ENCODE peak calls at places on chromosomes 13 and 19, in eight cellular contexts. N is AG04449, R is cardiac muscle cell, S is natural killer cell, Y is lower leg skin, A is OCI-LY7, C is lung, U is A549. Q is an unnamed sample.

GRCh38 chr19:48741222-48741999 is 1.0 kb upstream of the RASIP1 start:
- DNase-seq in S (no peak), Y (no peak), N (no peak), U (peak), C (no peak), R (peak), A (peak), Q (no peak)

GRCh38 chr13:60347174-60347573 is 49.8 kb upstream of the TDRD3 start:
- DNase-seq in N (no peak), S (no peak), A (no peak), C (no peak), U (no peak), R (no peak), Y (no peak), Q (no peak)

GRCh38 chr13:63206431-63206830 is 1790.8 kb upstream of the PCDH20 start:
- DNase-seq in N (no peak), A (no peak), U (no peak), S (no peak), Y (no peak), C (no peak), R (no peak), Q (no peak)

GRCh38 chr13:85347251-85347650 is 452.0 kb downstream of the SLITRK6 start:
- DNase-seq in Y (no peak), S (no peak), R (no peak), C (no peak), N (no peak), A (no peak), U (no peak), Q (no peak)

GRCh38 chr19:7685546-7686445 is 5.2 kb downstream of the TRAPPC5 start:
- DNase-seq in S (no peak), U (no peak), N (no peak), Y (no peak), C (no peak), R (no peak), A (no peak), Q (no peak)

GRCh38 chr19:33678796-33679195 is 57.0 kb downstream of the CHST8 start:
- DNase-seq in R (no peak), U (no peak), Y (no peak), S (no peak), A (no peak), C (no peak), N (no peak), Q (no peak)

GRCh38 chr19:39672473-39672872 is 16.8 kb downstream of the LGALS16 start:
- DNase-seq in S (no peak), N (no peak), A (no peak), U (no peak), C (no peak), R (no peak), Y (no peak), Q (no peak)

GRCh38 chr13:64633948-64634347 is 2596.2 kb downstream of the PCDH9 start:
- DNase-seq in R (no peak), S (no peak), Y (no peak), C (no peak), U (no peak), A (no peak), N (no peak), Q (no peak)

GRCh38 chr13:82647540-82647939 is 1234.7 kb downstream of the SLITRK1 start:
- DNase-seq in Y (no peak), C (no peak), N (no peak), A (no peak), R (no peak), U (no peak), S (no peak), Q (no peak)

GRCh38 chr19:10565567-10566407 is at the start of gene KRI1:
- DNase-seq in S (peak), R (peak), U (peak), Y (peak), N (peak), A (peak), C (peak), Q (peak)

GRCh38 chr13:48412100-48412556 is 785 bp downstream of the LPAR6 start:
- DNase-seq in R (no peak), N (no peak), Y (no peak), C (no peak), A (no peak), S (no peak), U (no peak), Q (no peak)

DNA sequence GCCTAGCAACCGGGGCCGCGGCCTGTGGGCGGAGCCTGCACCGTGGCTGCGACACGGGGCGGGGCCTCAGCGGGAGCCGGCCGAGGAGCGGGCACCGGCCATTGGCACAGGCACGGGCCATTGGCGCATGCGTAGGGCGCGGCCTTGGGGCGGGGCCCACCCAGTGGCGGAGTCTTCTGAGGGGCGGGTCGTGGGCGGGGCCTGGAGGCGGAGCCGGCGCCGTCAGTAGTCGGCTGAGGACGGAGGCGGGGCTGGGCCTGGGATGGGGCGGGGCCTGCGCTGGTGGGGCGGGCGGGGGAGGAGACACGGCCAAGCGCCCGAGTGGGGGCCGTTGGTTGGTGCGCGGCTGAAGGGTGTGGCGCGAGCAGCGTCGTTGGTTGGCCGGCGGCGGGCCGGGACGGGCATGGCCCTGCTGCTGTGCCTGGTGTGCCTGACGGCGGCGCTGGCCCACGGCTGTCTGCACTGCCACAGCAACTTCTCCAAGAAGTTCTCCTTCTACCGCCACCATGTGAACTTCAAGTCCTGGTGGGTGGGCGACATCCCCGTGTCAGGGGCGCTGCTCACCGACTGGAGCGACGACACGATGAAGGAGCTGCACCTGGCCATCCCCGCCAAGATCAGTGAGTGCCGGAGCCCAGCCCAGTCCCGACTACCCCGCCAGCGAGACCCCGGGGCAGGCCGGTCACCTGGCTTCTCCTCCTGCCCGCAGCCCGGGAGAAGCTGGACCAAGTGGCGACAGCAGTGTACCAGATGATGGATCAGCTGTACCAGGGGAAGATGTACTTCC is at the start of gene IZUMO4:
- DNase-seq in C (peak), S (peak), R (peak), U (peak), Y (peak), A (peak), N (peak), Q (peak)
- TF ChIP-seq CTCF in C (peak), S (peak), R (peak), U (peak), Y (no peak), A (peak), N (peak), Q (peak)

GRCh38 chr19:41492843-41493242 is 49.9 kb downstream of the ERICH4 start:
- DNase-seq in A (no peak), N (no peak), C (no peak), U (no peak), S (no peak), R (no peak), Y (no peak), Q (no peak)
- TF ChIP-seq CTCF in A (no peak), N (no peak), C (no peak), U (no peak), S (no peak), R (no peak), Y (no peak), Q (no peak)

DNA sequence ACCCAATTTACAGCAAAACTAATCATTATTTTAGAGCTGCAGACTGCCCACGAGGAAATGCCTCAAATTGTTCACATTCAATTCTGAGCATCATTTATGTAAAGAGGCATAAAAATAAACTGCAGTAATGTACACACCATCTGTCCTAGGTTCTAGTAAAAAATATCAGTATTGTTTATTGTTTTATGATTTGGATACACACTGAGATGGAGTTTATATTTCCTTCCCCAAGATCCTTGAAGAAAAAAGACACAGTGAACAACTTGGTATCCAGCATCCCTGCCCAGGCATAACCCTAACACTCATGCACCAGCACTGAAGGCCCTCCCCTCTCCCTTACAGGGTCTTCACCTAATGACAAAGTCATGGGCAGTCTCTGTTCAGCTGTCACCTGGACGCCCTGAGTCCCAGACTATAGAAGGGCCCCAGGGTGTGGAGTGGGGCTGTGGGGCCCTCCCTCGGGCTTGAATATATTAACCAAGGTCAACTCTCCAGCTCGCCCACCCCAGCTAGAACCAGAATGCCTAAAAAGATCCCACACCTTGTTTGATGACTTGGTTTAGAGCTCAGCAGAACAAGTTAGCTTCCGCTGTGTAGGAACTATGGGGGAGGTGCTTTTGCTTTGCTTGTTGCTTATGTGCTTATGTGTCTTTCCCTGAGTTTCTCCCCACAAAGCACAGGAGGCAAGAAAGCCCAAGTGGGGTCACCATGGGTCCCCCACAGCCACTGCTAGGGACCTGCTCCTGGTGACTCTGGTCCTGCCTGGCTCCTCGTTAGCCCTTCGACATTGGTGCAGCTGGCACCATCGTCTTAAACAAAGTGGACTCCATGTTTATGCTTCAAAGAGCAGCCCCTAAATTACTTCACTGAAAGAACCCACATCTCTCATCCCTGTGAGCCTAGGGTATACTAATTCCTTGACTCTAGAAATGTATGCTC is 111.1 kb downstream of the COL4A1 start:
- DNase-seq in C (no peak), S (no peak), N (no peak), Y (no peak), R (no peak), U (no peak), A (no peak), Q (no peak)
- TF ChIP-seq CTCF in C (no peak), S (no peak), N (no peak), Y (no peak), R (no peak), U (no peak), A (no peak), Q (no peak)

DNA sequence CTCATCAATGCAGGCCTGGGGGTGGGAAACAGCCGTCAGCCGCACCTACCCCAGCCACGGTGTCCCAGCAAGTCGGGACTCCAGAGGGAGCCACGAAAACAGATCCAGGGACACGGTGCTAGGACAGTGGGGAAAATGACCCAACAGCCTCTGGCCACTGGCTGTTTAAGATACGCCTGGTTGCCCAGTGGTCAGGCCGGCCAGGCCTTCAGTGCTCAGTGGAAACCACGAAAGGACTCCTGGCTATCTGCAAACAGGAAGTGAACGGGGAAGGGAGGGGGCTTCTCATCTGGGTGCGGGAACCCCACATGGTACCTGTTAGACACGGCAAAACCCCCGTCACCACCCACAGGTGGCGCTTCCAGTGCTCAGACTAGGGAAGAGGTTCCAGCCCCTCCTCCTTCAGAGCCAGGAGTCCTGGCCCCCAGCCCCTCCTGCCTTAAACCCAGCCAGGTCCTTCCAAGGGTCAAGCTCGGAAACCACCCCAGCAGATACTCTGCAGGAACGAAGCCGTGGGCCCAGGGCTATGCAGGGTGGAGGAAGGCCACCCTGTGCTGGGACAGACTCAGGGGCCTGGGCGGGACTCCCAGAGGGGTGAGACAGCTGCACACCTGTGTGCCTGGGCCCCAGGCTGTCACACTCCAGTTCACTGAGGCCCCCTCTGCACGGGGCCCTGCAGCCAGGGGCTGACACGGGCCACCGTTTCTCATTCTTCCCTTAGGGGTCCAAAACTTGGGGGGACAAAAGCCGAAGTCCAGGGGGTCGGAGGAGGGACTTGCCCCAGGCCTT is 4.5 kb downstream of the PPP1R12C start:
- DNase-seq in U (no peak), N (no peak), A (peak), Y (no peak), R (no peak), C (no peak), S (no peak), Q (no peak)
- TF ChIP-seq CTCF in U (no peak), N (no peak), A (peak), Y (no peak), R (no peak), C (no peak), S (no peak), Q (peak)

DNA sequence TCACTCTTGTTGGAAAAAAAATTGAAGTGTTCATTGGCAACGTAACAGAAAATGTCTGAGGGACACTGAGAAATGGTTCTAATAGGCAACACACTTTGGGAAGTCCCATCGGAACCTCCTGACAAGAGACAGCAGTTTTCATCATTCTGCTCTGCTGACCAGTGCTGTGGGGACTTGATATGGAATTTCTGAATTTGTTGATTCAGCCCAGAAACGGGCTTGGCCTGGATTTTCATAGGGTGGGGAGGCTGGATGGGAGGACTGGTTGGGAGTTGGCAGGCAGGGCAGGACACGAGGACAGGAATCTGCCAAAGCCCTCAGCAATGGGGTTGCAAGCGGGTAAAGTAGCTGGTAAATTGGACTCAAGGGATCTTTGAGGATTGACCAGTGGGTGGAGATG is 96.5 kb downstream of the DCT start:
- DNase-seq in R (no peak), S (no peak), U (no peak), C (no peak), N (no peak), A (no peak), Y (no peak), Q (no peak)
- TF ChIP-seq CTCF in R (no peak), S (no peak), U (no peak), C (no peak), N (no peak), A (no peak), Y (no peak), Q (no peak)

Q was measured in kidney epithelial cell.